ENCODE peak calls at places on chromosomes 11 and 22, in eight cellular contexts. M is GM23248, C is SJSA1, Z is transverse colon, S is substantia nigra, E is NCI-H2081, R is ELF-1, Y is aorta. P is an unnamed sample.

GRCh38 chr11:65530157-65530496 is 5.2 kb downstream of the SCYL1 start:
- DNase-seq in R (peak; percentile 38), M (peak; percentile 23), Z (no peak), C (peak; percentile 58), Y (no peak), S (no peak), E (no peak), P (no peak)

GRCh38 chr11:47213985-47214564 is 699 bp upstream of the DDB2 start:
- DNase-seq in Y (peak; percentile 97), M (peak; percentile 94), C (peak; percentile 92), E (peak; percentile 91), R (peak; percentile 90), S (peak; percentile 83), Z (peak; percentile 94), P (peak; percentile 96)

GRCh38 chr11:64745219-64745522 is 1.2 kb upstream of the RASGRP2 start:
- DNase-seq in R (no peak), E (no peak), S (no peak), M (no peak), Z (peak; percentile 81), C (no peak), Y (peak; percentile 91), P (no peak)

GRCh38 chr11:6002202-6002699 is 4.5 kb downstream of the OR56A4 start:
- DNase-seq in C (no peak), M (no peak), E (no peak), Y (no peak), Z (no peak), S (no peak), R (no peak), P (no peak)

GRCh38 chr22:43077121-43077877 is 11.9 kb downstream of the TTLL1 start:
- DNase-seq in R (no peak), S (no peak), Y (no peak), Z (peak; percentile 19), C (no peak), E (no peak), M (no peak), P (no peak)

GRCh38 chr11:103529217-103529684 is 420.0 kb downstream of the DYNC2H1 start:
- DNase-seq in C (peak; percentile 65), Z (no peak), S (no peak), Y (no peak), M (peak; percentile 94), E (no peak), R (peak; percentile 47), P (peak; percentile 70)

GRCh38 chr11:77082838-77083552 is 16.2 kb downstream of the CAPN5 start:
- DNase-seq in S (no peak), R (peak; percentile 59), Z (peak; percentile 69), C (no peak), M (peak; percentile 82), E (no peak), Y (peak; percentile 86), P (no peak)

GRCh38 chr11:31060880-31061279 is 308.7 kb downstream of the DCDC1 start:
- DNase-seq in E (no peak), C (no peak), Y (no peak), R (peak; percentile 30), Z (no peak), S (no peak), M (peak; percentile 55), P (no peak)

GRCh38 chr11:91188484-91188883 is 965.6 kb upstream of the CHORDC1 start:
- DNase-seq in R (no peak), Y (no peak), C (no peak), Z (no peak), S (no peak), E (no peak), M (no peak), P (no peak)

GRCh38 chr11:113730887-113731726 is 25.0 kb upstream of the TMPRSS5 start:
- DNase-seq in R (peak; percentile 54), S (no peak), C (peak; percentile 44), M (peak; percentile 81), E (peak; percentile 47), Y (no peak), Z (peak; percentile 37), P (peak; percentile 28)

P was measured in NCI-H226.